ENCODE peak calls at places on chromosomes 16 and 17, in eight cellular contexts. One of them, this sample, is unnamed.

GRCh38 chr17:28974451-28974850 is 23.1 kb upstream of the PHF12 start:
- DNase-seq in activated effector memory CD4-positive, alpha-beta T cell treated with anti-CD3 and anti-CD28 coated beads, Interleukin-2, amount 50 U/mL, for 16 hours: no peak
- DNase-seq in sciatic nerve: no peak
- DNase-seq in MV-4-11: no peak
- DNase-seq in NCI-H1930: no peak
- DNase-seq in heart left ventricle: peak
- DNase-seq in GM20000: no peak
- DNase-seq in SW 1271: no peak
- DNase-seq in this sample: no peak

GRCh38 chr17:70011750-70012149 is 63.3 kb upstream of the KCNJ16 start:
- DNase-seq in MV-4-11: no peak
- DNase-seq in SW 1271: no peak
- DNase-seq in NCI-H1930: no peak
- DNase-seq in activated effector memory CD4-positive, alpha-beta T cell treated with anti-CD3 and anti-CD28 coated beads, Interleukin-2, amount 50 U/mL, for 16 hours: no peak
- DNase-seq in sciatic nerve: no peak
- DNase-seq in GM20000: no peak
- DNase-seq in heart left ventricle: no peak
- DNase-seq in this sample: no peak

GRCh38 chr17:20226814-20227482 is 217.8 kb downstream of the SPECC1 start:
- DNase-seq in NCI-H1930: peak
- DNase-seq in GM20000: peak
- DNase-seq in MV-4-11: peak
- DNase-seq in sciatic nerve: peak
- DNase-seq in SW 1271: peak
- DNase-seq in activated effector memory CD4-positive, alpha-beta T cell treated with anti-CD3 and anti-CD28 coated beads, Interleukin-2, amount 50 U/mL, for 16 hours: peak
- DNase-seq in heart left ventricle: peak
- DNase-seq in this sample: peak

GRCh38 chr16:50259334-50260205 is 6.8 kb upstream of the ADCY7 start:
- DNase-seq in MV-4-11: peak
- DNase-seq in SW 1271: no peak
- DNase-seq in heart left ventricle: peak
- DNase-seq in sciatic nerve: peak
- DNase-seq in NCI-H1930: no peak
- DNase-seq in GM20000: no peak
- DNase-seq in activated effector memory CD4-positive, alpha-beta T cell treated with anti-CD3 and anti-CD28 coated beads, Interleukin-2, amount 50 U/mL, for 16 hours: no peak
- DNase-seq in this sample: no peak

GRCh38 chr17:41308251-41308917 is 725 bp downstream of the KRTAP16-1 start:
- DNase-seq in sciatic nerve: no peak
- DNase-seq in GM20000: no peak
- DNase-seq in activated effector memory CD4-positive, alpha-beta T cell treated with anti-CD3 and anti-CD28 coated beads, Interleukin-2, amount 50 U/mL, for 16 hours: peak
- DNase-seq in heart left ventricle: peak
- DNase-seq in MV-4-11: peak
- DNase-seq in NCI-H1930: no peak
- DNase-seq in SW 1271: no peak
- DNase-seq in this sample: no peak

GRCh38 chr17:80063815-80064585 is 27.6 kb downstream of the CCDC40 start:
- DNase-seq in activated effector memory CD4-positive, alpha-beta T cell treated with anti-CD3 and anti-CD28 coated beads, Interleukin-2, amount 50 U/mL, for 16 hours: no peak
- DNase-seq in MV-4-11: peak
- DNase-seq in SW 1271: no peak
- DNase-seq in sciatic nerve: no peak
- DNase-seq in heart left ventricle: peak
- DNase-seq in NCI-H1930: no peak
- DNase-seq in GM20000: no peak
- DNase-seq in this sample: peak

GRCh38 chr17:10120749-10121148 is 77.7 kb downstream of the GAS7 start:
- DNase-seq in SW 1271: no peak
- DNase-seq in heart left ventricle: no peak
- DNase-seq in activated effector memory CD4-positive, alpha-beta T cell treated with anti-CD3 and anti-CD28 coated beads, Interleukin-2, amount 50 U/mL, for 16 hours: no peak
- DNase-seq in MV-4-11: no peak
- DNase-seq in sciatic nerve: no peak
- DNase-seq in NCI-H1930: no peak
- DNase-seq in GM20000: peak
- DNase-seq in this sample: no peak

GRCh38 chr16:50263060-50263909 is 3.1 kb upstream of the ADCY7 start:
- DNase-seq in heart left ventricle: peak
- DNase-seq in GM20000: no peak
- DNase-seq in MV-4-11: no peak
- DNase-seq in activated effector memory CD4-positive, alpha-beta T cell treated with anti-CD3 and anti-CD28 coated beads, Interleukin-2, amount 50 U/mL, for 16 hours: peak
- DNase-seq in SW 1271: no peak
- DNase-seq in NCI-H1930: no peak
- DNase-seq in sciatic nerve: peak
- DNase-seq in this sample: no peak

GRCh38 chr17:81272616-81273015 is 22.5 kb downstream of the SLC38A10 start:
- DNase-seq in SW 1271: no peak
- DNase-seq in MV-4-11: no peak
- DNase-seq in NCI-H1930: no peak
- DNase-seq in sciatic nerve: no peak
- DNase-seq in heart left ventricle: no peak
- DNase-seq in activated effector memory CD4-positive, alpha-beta T cell treated with anti-CD3 and anti-CD28 coated beads, Interleukin-2, amount 50 U/mL, for 16 hours: no peak
- DNase-seq in GM20000: no peak
- DNase-seq in this sample: no peak

GRCh38 chr17:72342582-72343527 is 222.0 kb downstream of the SOX9 start:
- DNase-seq in NCI-H1930: no peak
- DNase-seq in MV-4-11: no peak
- DNase-seq in sciatic nerve: peak
- DNase-seq in SW 1271: no peak
- DNase-seq in GM20000: no peak
- DNase-seq in heart left ventricle: peak
- DNase-seq in activated effector memory CD4-positive, alpha-beta T cell treated with anti-CD3 and anti-CD28 coated beads, Interleukin-2, amount 50 U/mL, for 16 hours: no peak
- DNase-seq in this sample: peak

GRCh38 chr16:87728026-87728425 is 37.8 kb downstream of the KLHDC4 start:
- DNase-seq in activated effector memory CD4-positive, alpha-beta T cell treated with anti-CD3 and anti-CD28 coated beads, Interleukin-2, amount 50 U/mL, for 16 hours: no peak
- DNase-seq in NCI-H1930: no peak
- DNase-seq in heart left ventricle: no peak
- DNase-seq in SW 1271: no peak
- DNase-seq in MV-4-11: no peak
- DNase-seq in sciatic nerve: no peak
- DNase-seq in GM20000: no peak
- DNase-seq in this sample: no peak

GRCh38 chr17:82055965-82056728 is 4.4 kb downstream of the GPS1 start:
- DNase-seq in NCI-H1930: no peak
- DNase-seq in activated effector memory CD4-positive, alpha-beta T cell treated with anti-CD3 and anti-CD28 coated beads, Interleukin-2, amount 50 U/mL, for 16 hours: no peak
- DNase-seq in heart left ventricle: peak
- DNase-seq in GM20000: no peak
- DNase-seq in SW 1271: no peak
- DNase-seq in MV-4-11: no peak
- DNase-seq in sciatic nerve: no peak
- DNase-seq in this sample: no peak

GRCh38 chr16:85479972-85480726 is 133.0 kb upstream of the GSE1 start:
- DNase-seq in heart left ventricle: no peak
- DNase-seq in SW 1271: no peak
- DNase-seq in GM20000: peak
- DNase-seq in MV-4-11: no peak
- DNase-seq in NCI-H1930: no peak
- DNase-seq in activated effector memory CD4-positive, alpha-beta T cell treated with anti-CD3 and anti-CD28 coated beads, Interleukin-2, amount 50 U/mL, for 16 hours: no peak
- DNase-seq in sciatic nerve: no peak
- DNase-seq in this sample: peak

GRCh38 chr16:25138130-25138529 is 26.6 kb downstream of the LCMT1 start:
- DNase-seq in NCI-H1930: no peak
- DNase-seq in GM20000: no peak
- DNase-seq in sciatic nerve: no peak
- DNase-seq in SW 1271: no peak
- DNase-seq in heart left ventricle: no peak
- DNase-seq in activated effector memory CD4-positive, alpha-beta T cell treated with anti-CD3 and anti-CD28 coated beads, Interleukin-2, amount 50 U/mL, for 16 hours: no peak
- DNase-seq in MV-4-11: no peak
- DNase-seq in this sample: no peak

GRCh38 chr17:11950771-11951519 is 46.3 kb downstream of the ZNF18 start:
- DNase-seq in MV-4-11: no peak
- DNase-seq in NCI-H1930: no peak
- DNase-seq in SW 1271: no peak
- DNase-seq in heart left ventricle: no peak
- DNase-seq in activated effector memory CD4-positive, alpha-beta T cell treated with anti-CD3 and anti-CD28 coated beads, Interleukin-2, amount 50 U/mL, for 16 hours: no peak
- DNase-seq in sciatic nerve: no peak
- DNase-seq in GM20000: no peak
- DNase-seq in this sample: no peak

GRCh38 chr16:66204761-66205160 is 161.7 kb upstream of the CDH5 start:
- DNase-seq in heart left ventricle: no peak
- DNase-seq in sciatic nerve: no peak
- DNase-seq in activated effector memory CD4-positive, alpha-beta T cell treated with anti-CD3 and anti-CD28 coated beads, Interleukin-2, amount 50 U/mL, for 16 hours: no peak
- DNase-seq in NCI-H1930: no peak
- DNase-seq in SW 1271: no peak
- DNase-seq in MV-4-11: no peak
- DNase-seq in GM20000: no peak
- DNase-seq in this sample: no peak

GRCh38 chr17:79942591-79943353 is 92.9 kb downstream of the TBC1D16 start:
- DNase-seq in activated effector memory CD4-positive, alpha-beta T cell treated with anti-CD3 and anti-CD28 coated beads, Interleukin-2, amount 50 U/mL, for 16 hours: no peak
- DNase-seq in SW 1271: no peak
- DNase-seq in NCI-H1930: no peak
- DNase-seq in MV-4-11: no peak
- DNase-seq in sciatic nerve: peak
- DNase-seq in GM20000: no peak
- DNase-seq in heart left ventricle: peak
- DNase-seq in this sample: no peak

GRCh38 chr17:71987634-71988033 is 133.2 kb upstream of the SOX9 start:
- DNase-seq in NCI-H1930: no peak
- DNase-seq in GM20000: no peak
- DNase-seq in heart left ventricle: no peak
- DNase-seq in activated effector memory CD4-positive, alpha-beta T cell treated with anti-CD3 and anti-CD28 coated beads, Interleukin-2, amount 50 U/mL, for 16 hours: no peak
- DNase-seq in sciatic nerve: no peak
- DNase-seq in MV-4-11: peak
- DNase-seq in SW 1271: no peak
- DNase-seq in this sample: peak

GRCh38 chr16:31441956-31442355 is 633 bp downstream of the ZNF843 start:
- DNase-seq in GM20000: no peak
- DNase-seq in heart left ventricle: peak
- DNase-seq in MV-4-11: no peak
- DNase-seq in activated effector memory CD4-positive, alpha-beta T cell treated with anti-CD3 and anti-CD28 coated beads, Interleukin-2, amount 50 U/mL, for 16 hours: peak
- DNase-seq in NCI-H1930: no peak
- DNase-seq in SW 1271: no peak
- DNase-seq in sciatic nerve: no peak
- DNase-seq in this sample: no peak

GRCh38 chr16:78962457-78962929 is 638.0 kb downstream of the MAF start:
- DNase-seq in MV-4-11: no peak
- DNase-seq in activated effector memory CD4-positive, alpha-beta T cell treated with anti-CD3 and anti-CD28 coated beads, Interleukin-2, amount 50 U/mL, for 16 hours: no peak
- DNase-seq in NCI-H1930: no peak
- DNase-seq in heart left ventricle: no peak
- DNase-seq in sciatic nerve: no peak
- DNase-seq in SW 1271: no peak
- DNase-seq in GM20000: peak
- DNase-seq in this sample: no peak

GRCh38 chr16:88561485-88562369 is 8.5 kb upstream of the ZC3H18 start:
- DNase-seq in NCI-H1930: peak
- DNase-seq in activated effector memory CD4-positive, alpha-beta T cell treated with anti-CD3 and anti-CD28 coated beads, Interleukin-2, amount 50 U/mL, for 16 hours: peak
- DNase-seq in sciatic nerve: no peak
- DNase-seq in SW 1271: peak
- DNase-seq in MV-4-11: peak
- DNase-seq in heart left ventricle: no peak
- DNase-seq in GM20000: peak
- DNase-seq in this sample: peak

GRCh38 chr16:84917492-84917891 is 93.8 kb downstream of the ZDHHC7 start:
- DNase-seq in MV-4-11: no peak
- DNase-seq in SW 1271: no peak
- DNase-seq in heart left ventricle: peak
- DNase-seq in GM20000: no peak
- DNase-seq in NCI-H1930: no peak
- DNase-seq in sciatic nerve: no peak
- DNase-seq in activated effector memory CD4-positive, alpha-beta T cell treated with anti-CD3 and anti-CD28 coated beads, Interleukin-2, amount 50 U/mL, for 16 hours: no peak
- DNase-seq in this sample: no peak

GRCh38 chr16:7843196-7843595 is 510.6 kb downstream of the RBFOX1 start:
- DNase-seq in sciatic nerve: no peak
- DNase-seq in heart left ventricle: no peak
- DNase-seq in SW 1271: no peak
- DNase-seq in MV-4-11: no peak
- DNase-seq in activated effector memory CD4-positive, alpha-beta T cell treated with anti-CD3 and anti-CD28 coated beads, Interleukin-2, amount 50 U/mL, for 16 hours: no peak
- DNase-seq in NCI-H1930: no peak
- DNase-seq in GM20000: no peak
- DNase-seq in this sample: no peak

GRCh38 chr16:68000450-68000849 is 1.2 kb upstream of the DPEP2 start:
- DNase-seq in GM20000: no peak
- DNase-seq in activated effector memory CD4-positive, alpha-beta T cell treated with anti-CD3 and anti-CD28 coated beads, Interleukin-2, amount 50 U/mL, for 16 hours: no peak
- DNase-seq in sciatic nerve: no peak
- DNase-seq in SW 1271: no peak
- DNase-seq in heart left ventricle: no peak
- DNase-seq in NCI-H1930: no peak
- DNase-seq in MV-4-11: no peak
- DNase-seq in this sample: no peak

GRCh38 chr17:28946239-28946638 is 5.1 kb downstream of the PHF12 start:
- DNase-seq in MV-4-11: no peak
- DNase-seq in GM20000: no peak
- DNase-seq in heart left ventricle: no peak
- DNase-seq in NCI-H1930: no peak
- DNase-seq in SW 1271: no peak
- DNase-seq in activated effector memory CD4-positive, alpha-beta T cell treated with anti-CD3 and anti-CD28 coated beads, Interleukin-2, amount 50 U/mL, for 16 hours: no peak
- DNase-seq in sciatic nerve: no peak
- DNase-seq in this sample: no peak

GRCh38 chr17:61361084-61361483 is 38.6 kb upstream of the TBX2 start:
- DNase-seq in NCI-H1930: no peak
- DNase-seq in heart left ventricle: no peak
- DNase-seq in sciatic nerve: no peak
- DNase-seq in MV-4-11: peak
- DNase-seq in activated effector memory CD4-positive, alpha-beta T cell treated with anti-CD3 and anti-CD28 coated beads, Interleukin-2, amount 50 U/mL, for 16 hours: no peak
- DNase-seq in GM20000: no peak
- DNase-seq in SW 1271: no peak
- DNase-seq in this sample: no peak

GRCh38 chr17:29107933-29108805 is 65.2 kb downstream of the PIPOX start:
- DNase-seq in GM20000: no peak
- DNase-seq in MV-4-11: no peak
- DNase-seq in activated effector memory CD4-positive, alpha-beta T cell treated with anti-CD3 and anti-CD28 coated beads, Interleukin-2, amount 50 U/mL, for 16 hours: no peak
- DNase-seq in NCI-H1930: no peak
- DNase-seq in heart left ventricle: peak
- DNase-seq in SW 1271: no peak
- DNase-seq in sciatic nerve: no peak
- DNase-seq in this sample: peak

GRCh38 chr17:45172541-45173286 is 11.0 kb downstream of the HEXIM2 start:
- DNase-seq in SW 1271: peak
- DNase-seq in heart left ventricle: peak
- DNase-seq in NCI-H1930: no peak
- DNase-seq in GM20000: peak
- DNase-seq in activated effector memory CD4-positive, alpha-beta T cell treated with anti-CD3 and anti-CD28 coated beads, Interleukin-2, amount 50 U/mL, for 16 hours: peak
- DNase-seq in MV-4-11: no peak
- DNase-seq in sciatic nerve: peak
- DNase-seq in this sample: peak

GRCh38 chr17:80160536-80160935 is 9.3 kb upstream of the CARD14 start:
- DNase-seq in heart left ventricle: no peak
- DNase-seq in sciatic nerve: no peak
- DNase-seq in NCI-H1930: no peak
- DNase-seq in SW 1271: no peak
- DNase-seq in MV-4-11: no peak
- DNase-seq in GM20000: no peak
- DNase-seq in activated effector memory CD4-positive, alpha-beta T cell treated with anti-CD3 and anti-CD28 coated beads, Interleukin-2, amount 50 U/mL, for 16 hours: no peak
- DNase-seq in this sample: no peak

GRCh38 chr17:54882950-54883349 is 17.7 kb upstream of the TOM1L1 start:
- DNase-seq in SW 1271: no peak
- DNase-seq in sciatic nerve: no peak
- DNase-seq in heart left ventricle: no peak
- DNase-seq in GM20000: no peak
- DNase-seq in activated effector memory CD4-positive, alpha-beta T cell treated with anti-CD3 and anti-CD28 coated beads, Interleukin-2, amount 50 U/mL, for 16 hours: no peak
- DNase-seq in MV-4-11: no peak
- DNase-seq in NCI-H1930: no peak
- DNase-seq in this sample: no peak

GRCh38 chr17:78368348-78368747 is 8.5 kb upstream of the SOCS3 start:
- DNase-seq in MV-4-11: no peak
- DNase-seq in sciatic nerve: no peak
- DNase-seq in heart left ventricle: no peak
- DNase-seq in GM20000: no peak
- DNase-seq in activated effector memory CD4-positive, alpha-beta T cell treated with anti-CD3 and anti-CD28 coated beads, Interleukin-2, amount 50 U/mL, for 16 hours: no peak
- DNase-seq in SW 1271: no peak
- DNase-seq in NCI-H1930: no peak
- DNase-seq in this sample: no peak

GRCh38 chr16:804193-805048 is 3.9 kb upstream of the GNG13 start:
- DNase-seq in sciatic nerve: no peak
- DNase-seq in activated effector memory CD4-positive, alpha-beta T cell treated with anti-CD3 and anti-CD28 coated beads, Interleukin-2, amount 50 U/mL, for 16 hours: no peak
- DNase-seq in SW 1271: no peak
- DNase-seq in NCI-H1930: no peak
- DNase-seq in MV-4-11: no peak
- DNase-seq in heart left ventricle: no peak
- DNase-seq in GM20000: no peak
- DNase-seq in this sample: no peak

GRCh38 chr17:36728030-36728991 is 126.9 kb downstream of the MRM1 start:
- DNase-seq in GM20000: no peak
- DNase-seq in MV-4-11: no peak
- DNase-seq in SW 1271: no peak
- DNase-seq in heart left ventricle: no peak
- DNase-seq in sciatic nerve: no peak
- DNase-seq in activated effector memory CD4-positive, alpha-beta T cell treated with anti-CD3 and anti-CD28 coated beads, Interleukin-2, amount 50 U/mL, for 16 hours: peak
- DNase-seq in NCI-H1930: no peak
- DNase-seq in this sample: peak

GRCh38 chr16:58243528-58244004 is 45.7 kb upstream of the CSNK2A2 start:
- DNase-seq in MV-4-11: no peak
- DNase-seq in NCI-H1930: no peak
- DNase-seq in heart left ventricle: no peak
- DNase-seq in activated effector memory CD4-positive, alpha-beta T cell treated with anti-CD3 and anti-CD28 coated beads, Interleukin-2, amount 50 U/mL, for 16 hours: no peak
- DNase-seq in SW 1271: no peak
- DNase-seq in sciatic nerve: no peak
- DNase-seq in GM20000: peak
- DNase-seq in this sample: peak

This sample was measured in mesendoderm.